ENCODE peak calls at places on chromosomes 1 and 21, in five cellular contexts. One of them, this sample, is unnamed.

GRCh38 chr1:88327391-88328267 is 356.4 kb upstream of the PKN2 start:
- DNase-seq in skeletal muscle cell: peak; percentile 80
- DNase-seq in astrocyte of the spinal cord: peak; percentile 93
- DNase-seq in Panc1: peak; percentile 78
- DNase-seq in body of pancreas: peak; percentile 27
- DNase-seq in this sample: peak; percentile 43

GRCh38 chr1:119220980-119221379 is 80.5 kb upstream of the WARS2 start:
- DNase-seq in skeletal muscle cell: peak; percentile 97
- DNase-seq in astrocyte of the spinal cord: peak; percentile 48
- DNase-seq in Panc1: no peak
- DNase-seq in body of pancreas: no peak
- DNase-seq in this sample: peak; percentile 79

GRCh38 chr1:213927897-213928296 is 59.9 kb upstream of the PROX1 start:
- DNase-seq in skeletal muscle cell: no peak
- DNase-seq in astrocyte of the spinal cord: no peak
- DNase-seq in Panc1: no peak
- DNase-seq in body of pancreas: no peak
- DNase-seq in this sample: no peak

GRCh38 chr21:34091607-34092006 is 18.2 kb downstream of the MRPS6 start:
- DNase-seq in skeletal muscle cell: no peak
- DNase-seq in astrocyte of the spinal cord: no peak
- DNase-seq in Panc1: no peak
- DNase-seq in body of pancreas: no peak
- DNase-seq in this sample: no peak

GRCh38 chr1:87765686-87766085 is 437.0 kb downstream of the LMO4 start:
- DNase-seq in skeletal muscle cell: peak; percentile 89
- DNase-seq in astrocyte of the spinal cord: no peak
- DNase-seq in Panc1: no peak
- DNase-seq in body of pancreas: no peak
- DNase-seq in this sample: peak; percentile 52

GRCh38 chr1:232868793-232869491 is 63.7 kb downstream of the MAP10 start:
- DNase-seq in skeletal muscle cell: peak; percentile 75
- DNase-seq in astrocyte of the spinal cord: peak; percentile 95
- DNase-seq in Panc1: no peak
- DNase-seq in body of pancreas: peak; percentile 34
- DNase-seq in this sample: peak; percentile 92

GRCh38 chr1:53502641-53503432 is 43.6 kb downstream of the DMRTB1 start:
- DNase-seq in skeletal muscle cell: no peak
- DNase-seq in astrocyte of the spinal cord: no peak
- DNase-seq in Panc1: no peak
- DNase-seq in body of pancreas: no peak
- DNase-seq in this sample: no peak

GRCh38 chr1:52306227-52307006 is 59.6 kb downstream of the CC2D1B start:
- DNase-seq in skeletal muscle cell: no peak
- DNase-seq in astrocyte of the spinal cord: no peak
- DNase-seq in Panc1: no peak
- DNase-seq in body of pancreas: peak; percentile 7
- DNase-seq in this sample: no peak

GRCh38 chr1:27658951-27659496 is 13.0 kb downstream of the IFI6 start:
- DNase-seq in skeletal muscle cell: no peak
- DNase-seq in astrocyte of the spinal cord: peak; percentile 58
- DNase-seq in Panc1: no peak
- DNase-seq in body of pancreas: peak; percentile 30
- DNase-seq in this sample: no peak

GRCh38 chr1:44949286-44949685 is 37.1 kb downstream of the EIF2B3 start:
- DNase-seq in skeletal muscle cell: no peak
- DNase-seq in astrocyte of the spinal cord: no peak
- DNase-seq in Panc1: no peak
- DNase-seq in body of pancreas: no peak
- DNase-seq in this sample: no peak

GRCh38 chr1:27668808-27669723 is 2.9 kb downstream of the IFI6 start:
- DNase-seq in skeletal muscle cell: no peak
- DNase-seq in astrocyte of the spinal cord: peak; percentile 51
- DNase-seq in Panc1: no peak
- DNase-seq in body of pancreas: peak; percentile 78
- DNase-seq in this sample: no peak

GRCh38 chr1:145992502-145992936 is 3.9 kb downstream of the TXNIP start:
- DNase-seq in skeletal muscle cell: no peak
- DNase-seq in astrocyte of the spinal cord: no peak
- DNase-seq in Panc1: no peak
- DNase-seq in body of pancreas: no peak
- DNase-seq in this sample: no peak

GRCh38 chr1:21910528-21911204 is 26.4 kb downstream of the HSPG2 start:
- DNase-seq in skeletal muscle cell: no peak
- DNase-seq in astrocyte of the spinal cord: no peak
- DNase-seq in Panc1: no peak
- DNase-seq in body of pancreas: no peak
- DNase-seq in this sample: no peak

GRCh38 chr1:221712776-221713431 is 29.0 kb downstream of the DUSP10 start:
- DNase-seq in skeletal muscle cell: no peak
- DNase-seq in astrocyte of the spinal cord: no peak
- DNase-seq in Panc1: no peak
- DNase-seq in body of pancreas: peak; percentile 49
- DNase-seq in this sample: no peak

GRCh38 chr1:95209291-95209690 is 24.7 kb upstream of the RWDD3 start:
- DNase-seq in skeletal muscle cell: no peak
- DNase-seq in astrocyte of the spinal cord: no peak
- DNase-seq in Panc1: no peak
- DNase-seq in body of pancreas: no peak
- DNase-seq in this sample: no peak

GRCh38 chr1:97875996-97876395 is 44.8 kb downstream of the DPYD start:
- DNase-seq in skeletal muscle cell: peak; percentile 14
- DNase-seq in astrocyte of the spinal cord: peak; percentile 54
- DNase-seq in Panc1: no peak
- DNase-seq in body of pancreas: no peak
- DNase-seq in this sample: no peak

GRCh38 chr1:53416264-53416663 is 42.9 kb upstream of the DMRTB1 start:
- DNase-seq in skeletal muscle cell: no peak
- DNase-seq in astrocyte of the spinal cord: no peak
- DNase-seq in Panc1: no peak
- DNase-seq in body of pancreas: no peak
- DNase-seq in this sample: no peak

GRCh38 chr1:228064741-228065542 is 17.6 kb upstream of the ARF1 start:
- DNase-seq in skeletal muscle cell: no peak
- DNase-seq in astrocyte of the spinal cord: no peak
- DNase-seq in Panc1: no peak
- DNase-seq in body of pancreas: no peak
- DNase-seq in this sample: no peak

GRCh38 chr1:76640723-76641122 is 226.6 kb upstream of the ST6GALNAC5 start:
- DNase-seq in skeletal muscle cell: no peak
- DNase-seq in astrocyte of the spinal cord: no peak
- DNase-seq in Panc1: no peak
- DNase-seq in body of pancreas: no peak
- DNase-seq in this sample: no peak

GRCh38 chr1:15667362-15667761 is 16.8 kb upstream of the PLEKHM2 start:
- DNase-seq in skeletal muscle cell: no peak
- DNase-seq in astrocyte of the spinal cord: no peak
- DNase-seq in Panc1: no peak
- DNase-seq in body of pancreas: no peak
- DNase-seq in this sample: no peak

GRCh38 chr1:201400257-201401230 is 1.4 kb upstream of the LAD1 start:
- DNase-seq in skeletal muscle cell: no peak
- DNase-seq in astrocyte of the spinal cord: no peak
- DNase-seq in Panc1: no peak
- DNase-seq in body of pancreas: no peak
- DNase-seq in this sample: no peak
- H3K4me3 ChIP-seq in skeletal muscle cell: no peak overlapping the region
- H3K4me3 ChIP-seq in astrocyte of the spinal cord: no peak overlapping the region
- H3K4me3 ChIP-seq in Panc1: no peak overlapping the region
- H3K4me3 ChIP-seq in body of pancreas: no peak overlapping the region
- H3K4me3 ChIP-seq in this sample: no peak overlapping the region

DNA sequence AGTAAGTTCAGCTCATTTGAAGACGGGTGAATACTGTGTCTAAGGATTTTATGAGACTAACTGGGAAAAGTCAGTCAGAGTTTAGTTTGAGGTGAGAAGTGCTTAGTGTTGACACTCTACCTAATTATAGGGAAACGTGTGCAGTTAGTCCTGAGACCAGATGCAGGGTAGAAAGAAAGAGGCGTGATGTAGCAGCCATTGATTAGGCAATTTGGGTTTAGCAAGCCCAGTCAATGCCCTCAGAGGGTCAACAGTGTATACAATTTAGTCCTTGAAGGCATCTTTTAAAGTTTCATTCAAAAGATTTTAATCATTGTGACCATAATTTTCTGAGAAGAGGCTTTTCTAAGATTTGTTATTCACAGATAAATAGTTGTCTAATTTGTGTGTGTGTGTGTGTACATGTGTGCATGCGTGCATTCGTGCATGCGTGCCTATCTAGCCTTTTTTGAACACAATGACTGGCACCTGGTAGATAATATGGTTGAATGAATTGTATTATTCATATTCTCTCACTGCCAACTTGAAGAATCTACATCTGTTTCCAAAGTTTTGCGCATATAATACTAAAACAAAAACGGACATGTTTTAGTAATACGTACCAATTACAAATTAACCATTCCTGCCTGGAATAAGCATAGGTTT is 332.9 kb downstream of the SRGAP2C start:
- DNase-seq in skeletal muscle cell: no peak
- DNase-seq in astrocyte of the spinal cord: no peak
- DNase-seq in Panc1: no peak
- DNase-seq in body of pancreas: no peak
- DNase-seq in this sample: no peak
- H3K4me3 ChIP-seq in skeletal muscle cell: no peak overlapping the region
- H3K4me3 ChIP-seq in astrocyte of the spinal cord: no peak overlapping the region
- H3K4me3 ChIP-seq in Panc1: no peak overlapping the region
- H3K4me3 ChIP-seq in body of pancreas: no peak overlapping the region
- H3K4me3 ChIP-seq in this sample: no peak overlapping the region

GRCh38 chr1:224504642-224505041 is 70.0 kb upstream of the WDR26 start:
- DNase-seq in skeletal muscle cell: no peak
- DNase-seq in astrocyte of the spinal cord: no peak
- DNase-seq in Panc1: no peak
- DNase-seq in body of pancreas: no peak
- DNase-seq in this sample: no peak

GRCh38 chr1:224500802-224501201 is 66.2 kb upstream of the WDR26 start:
- DNase-seq in skeletal muscle cell: no peak
- DNase-seq in astrocyte of the spinal cord: no peak
- DNase-seq in Panc1: no peak
- DNase-seq in body of pancreas: no peak
- DNase-seq in this sample: no peak

GRCh38 chr1:224503161-224504118 is 68.8 kb upstream of the WDR26 start:
- DNase-seq in skeletal muscle cell: peak; percentile 63
- DNase-seq in astrocyte of the spinal cord: peak; percentile 92
- DNase-seq in Panc1: no peak
- DNase-seq in body of pancreas: peak; percentile 98
- DNase-seq in this sample: peak; percentile 71

GRCh38 chr1:224501836-224502235 is 67.2 kb upstream of the WDR26 start:
- DNase-seq in skeletal muscle cell: no peak
- DNase-seq in astrocyte of the spinal cord: no peak
- DNase-seq in Panc1: no peak
- DNase-seq in body of pancreas: no peak
- DNase-seq in this sample: no peak

DNA sequence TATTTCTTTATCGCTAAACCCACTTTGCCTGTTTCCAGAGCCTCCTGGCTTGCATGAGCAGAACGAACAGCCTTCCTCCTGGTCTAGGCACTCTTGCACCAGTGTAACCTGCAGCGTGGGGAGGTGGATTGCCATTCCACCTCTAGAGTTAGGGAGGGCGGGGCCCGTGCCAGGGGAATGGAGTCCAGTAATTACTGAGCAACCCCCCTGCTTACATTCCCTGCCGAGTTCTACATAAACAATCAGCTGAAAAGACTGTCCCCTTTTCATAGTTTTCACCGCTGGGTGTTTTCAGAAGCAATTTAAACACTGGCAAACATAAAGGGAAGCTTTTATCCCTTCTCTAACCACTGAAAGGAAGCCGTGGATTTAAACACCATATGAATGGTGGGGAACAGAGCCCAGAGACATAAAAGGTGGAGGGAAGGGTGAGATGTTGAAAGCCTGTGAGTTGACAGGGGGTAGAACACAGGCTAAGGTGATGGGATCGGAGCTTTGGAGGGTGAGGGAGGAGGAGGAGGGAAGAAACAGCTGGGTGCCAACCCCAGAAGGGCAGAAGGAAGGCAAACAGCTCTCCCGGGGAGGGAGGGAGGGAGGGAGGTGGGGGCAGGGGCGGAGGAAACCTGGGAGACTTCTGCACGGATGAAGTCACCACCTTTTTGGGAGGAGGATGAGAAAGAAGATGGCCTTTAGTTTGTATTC is 68.0 kb upstream of the WDR26 start:
- DNase-seq in skeletal muscle cell: no peak
- DNase-seq in astrocyte of the spinal cord: peak; percentile 49
- DNase-seq in Panc1: no peak
- DNase-seq in body of pancreas: peak; percentile 69
- DNase-seq in this sample: no peak
- H3K4me3 ChIP-seq in skeletal muscle cell: no peak overlapping the region
- H3K4me3 ChIP-seq in astrocyte of the spinal cord: no peak overlapping the region
- H3K4me3 ChIP-seq in Panc1: peak overlapping the region; percentile 41
- H3K4me3 ChIP-seq in body of pancreas: no peak overlapping the region
- H3K4me3 ChIP-seq in this sample: no peak overlapping the region

GRCh38 chr1:215044151-215044550 is 38.4 kb upstream of the KCNK2 start:
- DNase-seq in skeletal muscle cell: no peak
- DNase-seq in astrocyte of the spinal cord: no peak
- DNase-seq in Panc1: no peak
- DNase-seq in body of pancreas: no peak
- DNase-seq in this sample: no peak

GRCh38 chr1:215040190-215040589 is 42.3 kb upstream of the KCNK2 start:
- DNase-seq in skeletal muscle cell: no peak
- DNase-seq in astrocyte of the spinal cord: no peak
- DNase-seq in Panc1: no peak
- DNase-seq in body of pancreas: no peak
- DNase-seq in this sample: no peak

GRCh38 chr1:215045647-215046308 is 36.8 kb upstream of the KCNK2 start:
- DNase-seq in skeletal muscle cell: no peak
- DNase-seq in astrocyte of the spinal cord: no peak
- DNase-seq in Panc1: no peak
- DNase-seq in body of pancreas: no peak
- DNase-seq in this sample: no peak

GRCh38 chr1:215043405-215043804 is 39.1 kb upstream of the KCNK2 start:
- DNase-seq in skeletal muscle cell: no peak
- DNase-seq in astrocyte of the spinal cord: no peak
- DNase-seq in Panc1: no peak
- DNase-seq in body of pancreas: no peak
- DNase-seq in this sample: no peak
- H3K4me3 ChIP-seq in skeletal muscle cell: no peak overlapping the region
- H3K4me3 ChIP-seq in astrocyte of the spinal cord: no peak overlapping the region
- H3K4me3 ChIP-seq in Panc1: no peak overlapping the region
- H3K4me3 ChIP-seq in body of pancreas: no peak overlapping the region
- H3K4me3 ChIP-seq in this sample: no peak overlapping the region

This sample was measured in AG09309.